ENCODE peak calls at places on chromosome 20, in four cellular contexts. H is astrocyte of the spinal cord, P is heart left ventricle, G is spleen. J is an unnamed sample.

GRCh38 chr20:3616250-3616649 is 46.9 kb downstream of the GFRA4 start:
- DNase-seq in G (no peak), H (peak), P (peak), J (no peak)

GRCh38 chr20:17520583-17520982 is 10.6 kb downstream of the BFSP1 start:
- DNase-seq in G (no peak), H (no peak), P (no peak), J (no peak)

GRCh38 chr20:40865095-40865494 is 163.5 kb upstream of the TOP1 start:
- DNase-seq in P (peak), H (no peak), G (no peak), J (no peak)

GRCh38 chr20:11117808-11118528 is 444.2 kb upstream of the JAG1 start:
- DNase-seq in G (no peak), P (no peak), H (peak), J (no peak)

GRCh38 chr20:49276895-49277785 is 717 bp downstream of the ZNFX1 start:
- DNase-seq in P (peak), H (no peak), G (peak), J (peak)

GRCh38 chr20:60262967-60263603 is 304.9 kb downstream of the CDH26 start:
- DNase-seq in G (peak), H (no peak), P (no peak), J (peak)

GRCh38 chr20:20582733-20583132 is 129.7 kb downstream of the RALGAPA2 start:
- DNase-seq in G (no peak), P (no peak), H (no peak), J (no peak)

GRCh38 chr20:56924316-56924975 is 295.3 kb downstream of the TFAP2C start:
- DNase-seq in G (no peak), H (peak), P (no peak), J (no peak)

GRCh38 chr20:44702776-44703175 is 12.4 kb upstream of the CCN5 start:
- DNase-seq in H (peak), G (peak), P (peak), J (no peak)

GRCh38 chr20:46509523-46509922 is 3.8 kb downstream of the ZNF334 start:
- DNase-seq in G (no peak), H (no peak), P (no peak), J (no peak)

GRCh38 chr20:44959082-44959895 is 908 bp downstream of the TOMM34 start:
- DNase-seq in P (no peak), G (no peak), H (peak), J (peak)

GRCh38 chr20:4717816-4718215 is 3.9 kb upstream of the PRND start:
- DNase-seq in P (no peak), H (peak), G (no peak), J (no peak)

GRCh38 chr20:41167118-41167470 is 29.8 kb downstream of the PLCG1 start:
- DNase-seq in G (peak), H (no peak), P (no peak), J (no peak)

GRCh38 chr20:43955244-43956191 is 40.9 kb downstream of the TOX2 start:
- DNase-seq in H (peak), G (peak), P (no peak), J (no peak)

GRCh38 chr20:8094415-8094818 is 37.6 kb upstream of the PLCB1 start:
- DNase-seq in G (no peak), P (peak), H (peak), J (no peak)

GRCh38 chr20:35617397-35618031 is 1.9 kb downstream of the SPAG4 start:
- DNase-seq in P (peak), G (peak), H (peak), J (peak)

GRCh38 chr20:24106155-24106800 is 117.7 kb upstream of the GGTLC1 start:
- DNase-seq in H (no peak), G (no peak), P (no peak), J (no peak)

GRCh38 chr20:62602550-62602949 is 39.8 kb upstream of the SLCO4A1 start:
- DNase-seq in H (no peak), P (peak), G (peak), J (no peak)

GRCh38 chr20:58236612-58237317 is 8.3 kb upstream of the ANKRD60 start:
- DNase-seq in P (peak), H (peak), G (peak), J (peak)

GRCh38 chr20:326645-327031 is 1.3 kb downstream of the SOX12 start:
- DNase-seq in P (no peak), G (peak), H (no peak), J (no peak)

GRCh38 chr20:62953167-62953838 is 794 bp downstream of the SLC17A9 start:
- DNase-seq in G (peak), P (no peak), H (no peak), J (no peak)

GRCh38 chr20:60410865-60411264 is 452.6 kb downstream of the CDH26 start:
- DNase-seq in P (no peak), G (no peak), H (no peak), J (no peak)

GRCh38 chr20:25035924-25036323 is 22.0 kb downstream of the ACSS1 start:
- DNase-seq in G (no peak), H (no peak), P (no peak), J (no peak)

GRCh38 chr20:57383447-57384347 is 7.5 kb upstream of the RBM38 start:
- DNase-seq in G (peak), H (no peak), P (no peak), J (no peak)

GRCh38 chr20:62117658-62118057 is 4.6 kb upstream of the LSM14B start:
- DNase-seq in G (peak), P (peak), H (no peak), J (no peak)

GRCh38 chr20:57787969-57788781 is 78.4 kb upstream of the PMEPA1 start:
- DNase-seq in P (no peak), H (no peak), G (peak), J (no peak)

GRCh38 chr20:38660429-38660828 is 58.8 kb downstream of the ARHGAP40 start:
- DNase-seq in H (no peak), G (no peak), P (no peak), J (no peak)

GRCh38 chr20:33443006-33443511 is 504 bp downstream of the SNTA1 start:
- DNase-seq in H (no peak), G (peak), P (peak), J (peak)

GRCh38 chr20:20362774-20363435 is 5.0 kb upstream of the INSM1 start:
- DNase-seq in P (no peak), H (no peak), G (no peak), J (peak)

GRCh38 chr20:35342154-35342769 is 50.0 kb upstream of the FAM83C start:
- DNase-seq in P (no peak), G (no peak), H (peak), J (no peak)

J was measured in HAP-1.